ENCODE peak calls at places on chromosome 21, in four cellular contexts. O is astrocyte, J is GM23248, S is K562. B is an unnamed sample.
A peak's percentile ranks its signal among the peaks of the same experiment; 100 is the strongest.

GRCh38 chr21:45084121-45084520 is 9.7 kb downstream of the ADARB1 start:
- DNase-seq in O (no peak), J (no peak), S (no peak), B (no peak)

GRCh38 chr21:14878971-14879370 is 185.8 kb downstream of the NRIP1 start:
- DNase-seq in O (no peak), J (no peak), S (no peak), B (no peak)

GRCh38 chr21:44626673-44627143 is at the start of gene KRTAP10-9:
- DNase-seq in O (no peak), J (no peak), S (no peak), B (no peak)

GRCh38 chr21:45104560-45104959 is 30.2 kb downstream of the ADARB1 start:
- DNase-seq in O (no peak), J (peak; percentile 20), S (no peak), B (no peak)

GRCh38 chr21:27693376-27693775 is 726.5 kb upstream of the ADAMTS5 start:
- DNase-seq in O (peak; percentile 16), J (peak; percentile 87), S (no peak), B (peak; percentile 41)

GRCh38 chr21:43866659-43867331 is 1.8 kb downstream of the AGPAT3 start:
- DNase-seq in O (no peak), J (no peak), S (peak; percentile 57), B (no peak)

GRCh38 chr21:15183712-15184353 is 119.0 kb upstream of the NRIP1 start:
- DNase-seq in O (no peak), J (no peak), S (no peak), B (no peak)

GRCh38 chr21:34357889-34358288 is 5.9 kb upstream of the KCNE2 start:
- DNase-seq in O (no peak), J (no peak), S (no peak), B (no peak)

GRCh38 chr21:29196021-29196663 is 65.7 kb downstream of the MAP3K7CL start:
- DNase-seq in O (peak; percentile 92), J (peak; percentile 92), S (peak; percentile 77), B (peak; percentile 93)

GRCh38 chr21:43884012-43884860 is 19.2 kb downstream of the AGPAT3 start:
- DNase-seq in O (peak; percentile 33), J (no peak), S (peak; percentile 98), B (peak; percentile 48)

GRCh38 chr21:34023691-34024381 is 49.5 kb upstream of the MRPS6 start:
- DNase-seq in O (no peak), J (no peak), S (no peak), B (no peak)

GRCh38 chr21:44443291-44443890 is 11.9 kb upstream of the LRRC3 start:
- DNase-seq in O (no peak), J (no peak), S (no peak), B (no peak)

GRCh38 chr21:37766104-37766503 is 150.2 kb downstream of the KCNJ6 start:
- DNase-seq in O (no peak), J (no peak), S (no peak), B (no peak)

GRCh38 chr21:30102881-30103280 is 63.7 kb downstream of the CLDN17 start:
- DNase-seq in O (no peak), J (no peak), S (no peak), B (no peak)

GRCh38 chr21:33020558-33021100 is 5.1 kb upstream of the OLIG2 start:
- DNase-seq in O (no peak), J (no peak), S (no peak), B (no peak)
- TF ChIP-seq EZH2 in O (no peak), J (peak; percentile 28), S (no peak), B (no peak)

DNA sequence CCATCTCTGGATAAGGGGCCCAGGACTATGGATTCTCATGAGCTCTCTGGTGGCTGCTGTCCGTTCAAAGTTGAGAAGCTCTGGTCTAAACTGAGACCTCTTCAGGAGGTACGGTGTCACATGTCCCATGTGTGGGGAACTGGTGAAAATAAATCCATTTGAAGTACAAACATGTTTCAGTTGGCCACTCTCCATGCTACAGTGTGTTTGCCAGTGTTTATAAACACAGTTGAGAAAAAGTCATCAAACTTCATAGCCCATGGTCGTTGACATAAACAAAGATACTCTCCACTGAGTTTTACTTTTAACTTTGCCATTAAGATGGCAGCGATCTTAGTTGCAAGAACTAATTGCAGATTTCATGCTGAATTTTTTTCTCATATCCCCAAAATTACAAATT is 72.8 kb downstream of the PSMG1 start:
- DNase-seq in O (no peak), J (no peak), S (no peak), B (peak; percentile 49)
- H3K9ac ChIP-seq in O (no peak overlapping the region), J (no peak overlapping the region), S (no peak overlapping the region), B (no peak overlapping the region)

GRCh38 chr21:26513212-26513611 is 59.9 kb downstream of the CYYR1 start:
- DNase-seq in O (peak; percentile 70), J (peak; percentile 83), S (no peak), B (peak; percentile 53)
- H3K36me3 ChIP-seq in O (no peaks in the 10 kb centered on the region), J (no peaks in the 10 kb centered on the region), S (no peaks in the 10 kb centered on the region), B (no peaks in the 10 kb centered on the region)

DNA sequence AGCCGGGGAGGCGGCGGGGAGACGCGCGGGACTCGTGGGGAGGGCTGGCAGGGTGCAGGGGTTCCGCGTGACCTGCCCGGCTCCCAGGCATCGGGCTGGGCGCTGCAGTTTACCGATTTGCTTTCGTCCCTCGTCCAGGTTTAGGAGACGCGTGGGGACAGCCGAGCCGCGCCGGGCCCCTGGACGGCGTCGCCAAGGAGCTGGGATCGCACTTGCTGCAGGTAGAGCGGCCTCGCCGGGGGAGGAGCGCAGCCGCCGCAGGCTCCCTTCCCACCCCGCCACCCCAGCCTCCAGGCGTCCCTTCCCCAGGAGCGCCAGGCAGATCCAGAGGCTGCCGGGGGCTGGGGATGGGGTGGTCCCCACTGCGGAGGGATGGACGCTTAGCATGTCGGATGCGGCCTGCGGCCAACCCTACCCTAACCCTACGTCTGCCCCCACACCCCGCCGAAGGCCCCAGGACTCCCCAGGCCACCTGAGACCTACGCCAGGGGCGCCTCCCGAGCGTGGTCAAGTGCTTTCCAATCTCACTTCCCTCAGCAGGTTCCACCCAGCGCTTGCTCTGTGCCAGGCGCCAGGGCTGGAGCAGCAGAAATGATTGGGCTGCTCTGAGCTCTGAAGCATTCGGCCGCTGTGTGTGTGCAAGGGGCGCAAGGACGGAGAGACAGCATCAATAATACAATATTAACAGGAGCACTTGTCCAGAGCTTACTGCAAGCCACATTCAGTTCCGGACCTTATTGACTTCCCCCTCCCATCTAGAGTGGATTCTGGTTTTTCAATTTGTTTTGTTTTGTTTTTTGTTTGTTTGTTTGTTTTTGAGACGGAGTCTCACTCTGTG is 10.3 kb downstream of the SIM2 start:
- DNase-seq in O (no peak), J (no peak), S (no peak), B (no peak)
- TF ChIP-seq EZH2 in O (peak; percentile 90), J (no peak), S (no peak), B (peak; percentile 87)

GRCh38 chr21:20998456-20998789 is 214 bp downstream of the NCAM2 start:
- DNase-seq in O (no peak), J (no peak), S (no peak), B (no peak)
- H3K9ac ChIP-seq in O (peak overlapping the region; percentile 81), J (peak overlapping the region; percentile 10), S (peak overlapping the region; percentile 70), B (peak overlapping the region; percentile 23)

GRCh38 chr21:31667141-31667540 is 7.6 kb downstream of the SOD1 start:
- DNase-seq in O (no peak), J (no peak), S (no peak), B (no peak)
- H3K36me3 ChIP-seq in O (peaks cover 36% of the 10 kb centered on the region), J (peaks cover 41% of the 10 kb centered on the region), S (peaks cover 93% of the 10 kb centered on the region), B (peaks cover 11% of the 10 kb centered on the region)

GRCh38 chr21:41786521-41786987 is 19.7 kb upstream of the RIPK4 start:
- DNase-seq in O (peak; percentile 64), J (peak; percentile 93), S (no peak), B (no peak)
- TF ChIP-seq EZH2 in O (no peak), J (no peak), S (no peak), B (no peak)

DNA sequence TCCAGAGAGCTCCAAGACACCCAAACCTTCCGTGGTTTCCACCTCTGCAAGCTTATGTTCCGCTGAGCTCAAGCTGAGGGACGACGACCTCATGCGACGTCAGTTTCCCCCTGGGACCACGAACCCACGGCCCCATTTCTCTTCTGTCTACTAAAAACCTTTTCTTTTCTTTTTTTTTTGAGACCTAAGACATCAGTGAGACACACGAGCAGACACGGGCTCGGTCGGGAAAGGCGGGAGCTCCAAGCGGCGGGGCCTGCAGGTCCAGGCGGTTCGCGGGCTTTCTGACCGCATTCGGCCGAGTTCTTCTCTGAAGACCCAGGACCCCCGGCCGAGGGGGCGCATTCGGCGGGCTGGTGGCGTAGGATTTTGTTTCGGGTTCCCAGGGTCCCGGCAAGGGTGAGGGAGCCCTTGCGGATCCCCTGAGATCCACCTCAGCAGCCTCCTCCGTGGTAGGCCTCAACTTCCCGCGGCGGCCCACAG is 402 bp downstream of the C21orf58 start:
- DNase-seq in O (no peak), J (peak; percentile 60), S (no peak), B (no peak)
- H3K9ac ChIP-seq in O (peak overlapping the region; percentile 90), J (peak overlapping the region; percentile 96), S (peak overlapping the region; percentile 99), B (peak overlapping the region; percentile 82)

GRCh38 chr21:32641715-32642698 is 29.8 kb upstream of the CFAP298 start:
- DNase-seq in O (no peak), J (no peak), S (no peak), B (no peak)
- H3K36me3 ChIP-seq in O (peaks cover 11% of the 10 kb centered on the region), J (peaks cover 34% of the 10 kb centered on the region), S (peaks cover 52% of the 10 kb centered on the region), B (peaks cover 2% of the 10 kb centered on the region)

B was measured in fibroblast of lung.